ENCODE peak calls at places on chromosomes 7 and 10, in eight cellular contexts. I is CD8-positive, alpha-beta memory T cell; X is A549; V is GM23338; K is MM.1S; S is CD8-positive, alpha-beta T cell; P is IMR-90; Z is left ventricle myocardium inferior. U is an unnamed sample.

GRCh38 chr10:125811251-125811650 is 11.8 kb downstream of the UROS start:
- DNase-seq in S (no peak), Z (no peak), P (no peak), K (no peak), I (no peak), X (no peak), V (no peak), U (no peak)

GRCh38 chr10:24824124-24824523 is 100.4 kb upstream of the ARHGAP21 start:
- DNase-seq in K (no peak), X (peak; percentile 23), V (no peak), I (no peak), P (peak; percentile 13), S (no peak), Z (no peak), U (no peak)

GRCh38 chr10:18601321-18601720 is 50.1 kb downstream of the NSUN6 start:
- DNase-seq in K (no peak), P (no peak), S (no peak), X (no peak), V (peak; percentile 5), Z (no peak), I (no peak), U (no peak)

GRCh38 chr10:68073631-68074403 is 1.3 kb downstream of the HERC4 start:
- DNase-seq in X (no peak), V (no peak), K (no peak), S (no peak), P (peak; percentile 31), I (peak; percentile 7), Z (no peak), U (peak; percentile 34)

GRCh38 chr7:43443380-43443779 is 139.5 kb upstream of the STK17A start:
- DNase-seq in P (peak; percentile 6), X (no peak), Z (no peak), V (no peak), S (no peak), K (no peak), I (no peak), U (no peak)

GRCh38 chr7:111027396-111027795 is 63.5 kb upstream of the LRRN3 start:
- DNase-seq in I (no peak), V (no peak), X (no peak), S (no peak), Z (no peak), P (no peak), K (peak; percentile 61), U (no peak)

GRCh38 chr10:57891201-57892006 is 376.3 kb downstream of the IPMK start:
- DNase-seq in K (no peak), I (no peak), V (no peak), P (no peak), Z (no peak), S (no peak), X (no peak), U (no peak)

GRCh38 chr10:107056160-107056559 is 108.3 kb downstream of the SORCS1 start:
- DNase-seq in I (no peak), X (no peak), P (no peak), V (no peak), S (no peak), K (no peak), Z (no peak), U (no peak)

GRCh38 chr7:46478046-46478445 is 557.0 kb upstream of the IGFBP3 start:
- DNase-seq in K (peak; percentile 62), Z (no peak), S (no peak), V (no peak), X (no peak), P (peak; percentile 79), I (no peak), U (no peak)

GRCh38 chr7:98879198-98879988 is 1.1 kb downstream of the TRRAP start:
- DNase-seq in S (peak; percentile 64), Z (no peak), V (peak; percentile 51), I (peak; percentile 71), X (peak; percentile 51), P (peak; percentile 17), K (peak; percentile 98), U (peak; percentile 76)

GRCh38 chr10:104318810-104319684 is 19.2 kb downstream of the ITPRIP start:
- DNase-seq in X (no peak), S (no peak), P (peak; percentile 73), Z (no peak), K (no peak), I (no peak), V (no peak), U (no peak)

GRCh38 chr10:121096617-121097431 is 245.7 kb downstream of the WDR11 start:
- DNase-seq in Z (peak; percentile 78), X (no peak), V (no peak), K (no peak), P (no peak), I (no peak), S (no peak), U (no peak)

GRCh38 chr10:72563327-72563932 is 62.4 kb downstream of the MICU1 start:
- DNase-seq in X (no peak), P (no peak), Z (no peak), V (no peak), K (peak; percentile 87), S (no peak), I (no peak), U (no peak)

GRCh38 chr7:151061241-151062110 is 2.1 kb downstream of the SLC4A2 start:
- DNase-seq in I (no peak), V (no peak), X (peak; percentile 60), Z (no peak), S (no peak), K (no peak), P (no peak), U (no peak)
- H3K4me1 ChIP-seq in I (peaks cover 36% of the 10 kb centered on the region), V (peaks cover 30% of the 10 kb centered on the region), X (peaks cover 44% of the 10 kb centered on the region), Z (peaks cover 77% of the 10 kb centered on the region), S (peaks cover 34% of the 10 kb centered on the region), K (peaks cover 6% of the 10 kb centered on the region), P (peaks cover 43% of the 10 kb centered on the region), U (peaks cover 41% of the 10 kb centered on the region)

GRCh38 chr7:120832803-120833202 is 25.1 kb downstream of the TSPAN12 start:
- DNase-seq in K (no peak), Z (no peak), X (no peak), P (no peak), I (no peak), S (no peak), V (peak; percentile 28), U (no peak)

GRCh38 chr7:120827719-120828118 is 30.2 kb downstream of the TSPAN12 start:
- DNase-seq in I (no peak), P (peak; percentile 7), K (no peak), V (no peak), X (no peak), S (no peak), Z (no peak), U (no peak)

GRCh38 chr7:120828528-120828927 is 29.4 kb downstream of the TSPAN12 start:
- DNase-seq in I (no peak), P (no peak), K (no peak), Z (no peak), X (no peak), S (no peak), V (no peak), U (no peak)

GRCh38 chr7:120831260-120831659 is 26.7 kb downstream of the TSPAN12 start:
- DNase-seq in I (no peak), K (no peak), P (no peak), S (no peak), Z (no peak), V (no peak), X (no peak), U (no peak)

GRCh38 chr7:120829487-120829886 is 28.5 kb downstream of the TSPAN12 start:
- DNase-seq in P (no peak), S (no peak), I (no peak), K (no peak), Z (no peak), V (no peak), X (no peak), U (no peak)
- H3K4me1 ChIP-seq in P (peaks cover 13% of the 10 kb centered on the region), S (no peaks in the 10 kb centered on the region), I (no peaks in the 10 kb centered on the region), K (no peaks in the 10 kb centered on the region), Z (peaks cover 8% of the 10 kb centered on the region), V (peaks cover 42% of the 10 kb centered on the region), X (no peaks in the 10 kb centered on the region), U (no peaks in the 10 kb centered on the region)

GRCh38 chr10:88901206-88901605 is 21.2 kb downstream of the STAMBPL1 start:
- DNase-seq in P (no peak), I (no peak), S (no peak), Z (no peak), K (no peak), X (no peak), V (no peak), U (no peak)
- H3K4me1 ChIP-seq in P (peaks cover 27% of the 10 kb centered on the region), I (peaks cover 31% of the 10 kb centered on the region), S (peaks cover 12% of the 10 kb centered on the region), Z (peaks cover 31% of the 10 kb centered on the region), K (peaks cover 7% of the 10 kb centered on the region), X (peaks cover 45% of the 10 kb centered on the region), V (no peaks in the 10 kb centered on the region), U (peaks cover 51% of the 10 kb centered on the region)

DNA sequence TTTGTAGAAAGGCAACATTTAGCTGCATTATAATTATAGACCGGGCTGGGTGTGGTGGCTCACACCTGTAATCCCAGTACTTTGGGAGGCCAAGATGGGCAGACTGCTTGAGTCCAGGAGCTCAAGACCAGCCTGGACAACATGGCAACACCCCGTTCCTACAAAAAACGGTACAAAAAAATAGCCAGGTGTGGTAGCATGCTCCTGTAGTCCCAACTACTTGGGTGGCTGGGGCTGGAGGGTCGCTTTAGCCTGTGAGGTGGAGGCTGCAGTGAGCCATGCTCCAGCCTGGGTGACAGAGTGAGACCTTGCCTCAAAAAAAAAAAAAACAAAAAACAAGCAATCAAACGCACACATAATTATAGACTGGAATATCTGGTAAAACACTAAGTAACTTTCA is 5.0 kb downstream of the YWHAG start:
- DNase-seq in I (no peak), V (no peak), X (no peak), K (no peak), S (no peak), Z (no peak), P (no peak), U (no peak)
- H3K4me1 ChIP-seq in I (peaks cover 50% of the 10 kb centered on the region), V (peaks cover 37% of the 10 kb centered on the region), X (peaks cover 62% of the 10 kb centered on the region), K (peaks cover 15% of the 10 kb centered on the region), S (peaks cover 27% of the 10 kb centered on the region), Z (peaks cover 96% of the 10 kb centered on the region), P (peaks cover 10% of the 10 kb centered on the region), U (peaks cover 35% of the 10 kb centered on the region)

DNA sequence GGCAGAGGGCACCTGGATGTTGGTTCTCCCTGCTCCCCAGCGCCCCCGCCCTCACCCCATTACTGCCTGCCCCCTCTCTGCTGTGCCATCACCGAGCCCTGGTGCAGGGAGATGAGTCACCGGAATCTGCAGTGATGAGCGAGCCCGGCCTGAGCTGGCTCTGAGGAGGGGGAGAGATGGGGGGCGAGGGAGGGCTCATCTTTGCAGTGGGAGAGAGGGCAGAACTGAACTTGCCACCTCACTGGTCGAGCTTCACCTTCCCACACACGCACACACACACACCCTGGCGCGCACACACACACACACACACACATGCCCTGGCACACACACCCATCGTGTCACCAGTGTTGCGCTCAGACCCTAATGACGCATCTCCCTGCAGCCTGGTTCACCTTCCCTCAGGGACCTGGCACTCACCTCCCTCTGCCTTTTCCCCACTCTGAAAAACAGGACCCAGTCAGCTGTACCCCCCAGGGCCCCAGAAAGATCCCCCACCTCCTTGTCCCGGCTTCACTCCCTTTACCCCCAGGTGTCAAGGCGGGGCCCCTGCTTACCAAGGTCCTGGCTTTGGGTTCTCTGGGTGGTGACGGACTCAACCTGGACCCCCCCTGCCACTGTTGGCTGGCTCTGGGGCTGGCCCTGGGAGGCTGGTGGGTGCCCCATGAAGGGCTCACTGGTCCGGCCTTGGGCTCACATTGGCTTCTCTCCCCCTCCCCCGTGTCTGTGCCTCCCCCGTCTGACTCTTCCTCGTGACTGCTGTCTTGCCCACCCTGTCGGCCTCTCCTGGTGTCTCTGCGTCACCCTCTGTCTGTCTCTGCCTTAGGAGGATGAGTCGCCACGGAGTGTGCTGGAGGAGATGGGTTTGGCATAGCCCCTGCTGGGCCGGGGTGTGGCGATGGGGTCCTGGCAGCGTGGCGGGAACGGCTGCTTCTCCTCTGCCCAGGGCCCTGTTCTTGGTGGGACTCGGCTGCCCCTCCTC is 5.4 kb downstream of the VGF start:
- DNase-seq in K (no peak), V (no peak), X (no peak), P (peak; percentile 57), I (no peak), S (no peak), Z (no peak), U (no peak)
- H3K4me1 ChIP-seq in K (peaks cover 4% of the 10 kb centered on the region), V (peaks cover 60% of the 10 kb centered on the region), X (peaks cover 73% of the 10 kb centered on the region), P (peaks cover 9% of the 10 kb centered on the region), I (peaks cover 22% of the 10 kb centered on the region), S (peaks cover 32% of the 10 kb centered on the region), Z (peaks cover 36% of the 10 kb centered on the region), U (peaks cover 29% of the 10 kb centered on the region)

U was measured in CD4-positive, CD25-positive, alpha-beta regulatory T cell.